ENCODE peak calls at places on chromosomes 1 and 21, in eight cellular contexts. V, S, G, X, C, Q, H and E are unnamed samples.

GRCh38 chr1:44496541-44497171 is 91.6 kb downstream of the RNF220 start:
- DNase-seq in V (no peak), S (no peak), G (peak), X (no peak), C (no peak), Q (no peak), H (no peak), E (no peak)

GRCh38 chr21:37742532-37742931 is 173.7 kb downstream of the KCNJ6 start:
- DNase-seq in V (no peak), S (no peak), G (no peak), X (no peak), C (no peak), Q (no peak), H (no peak), E (no peak)

GRCh38 chr1:59880735-59881134 is 45.8 kb downstream of the CYP2J2 start:
- DNase-seq in V (no peak), S (no peak), G (no peak), X (no peak), C (no peak), Q (peak), H (no peak), E (no peak)

GRCh38 chr1:187306671-187307415 is 478.1 kb downstream of the PLA2G4A start:
- DNase-seq in V (no peak), S (no peak), G (no peak), X (no peak), C (no peak), Q (no peak), H (no peak), E (no peak)

GRCh38 chr1:9201421-9202239 is 32.9 kb upstream of the H6PD start:
- DNase-seq in V (peak), S (no peak), G (no peak), X (no peak), C (peak), Q (peak), H (no peak), E (no peak)

GRCh38 chr1:165543651-165544452 is at the start of gene LRRC52:
- DNase-seq in V (no peak), S (no peak), G (peak), X (peak), C (no peak), Q (no peak), H (no peak), E (peak)

GRCh38 chr1:227886993-227887696 is 60.6 kb downstream of the WNT9A start:
- DNase-seq in V (no peak), S (no peak), G (peak), X (peak), C (peak), Q (peak), H (no peak), E (no peak)

GRCh38 chr1:3013371-3014038 is 7.8 kb upstream of the ACTRT2 start:
- DNase-seq in V (no peak), S (no peak), G (no peak), X (no peak), C (no peak), Q (no peak), H (no peak), E (no peak)

GRCh38 chr1:117271129-117271528 is 60.4 kb upstream of the VTCN1 start:
- DNase-seq in V (no peak), S (no peak), G (no peak), X (peak), C (no peak), Q (no peak), H (no peak), E (no peak)

GRCh38 chr1:199742547-199742946 is 285.0 kb upstream of the NR5A2 start:
- DNase-seq in V (no peak), S (peak), G (no peak), X (no peak), C (no peak), Q (peak), H (peak), E (peak)

DNA sequence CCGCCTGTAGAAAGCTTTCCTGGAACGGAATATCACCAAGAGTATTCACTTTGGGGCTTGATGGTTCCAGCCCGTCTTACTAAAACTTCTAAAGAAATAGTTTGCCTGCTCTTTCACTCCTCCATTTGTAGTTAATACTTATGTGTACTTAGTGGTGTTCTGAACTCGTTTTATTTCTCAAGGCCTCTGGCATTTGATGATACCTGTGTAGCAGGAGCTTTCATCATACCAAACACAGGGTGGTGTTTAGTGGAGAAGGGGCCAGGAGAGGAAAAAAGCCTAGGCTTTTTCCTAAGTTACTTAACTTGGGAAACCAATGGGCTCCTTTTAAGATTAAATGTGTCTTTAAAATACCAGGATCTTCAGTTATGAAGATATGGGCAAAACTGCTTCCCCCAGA is 74.3 kb downstream of the RPS6KA1 start:
- DNase-seq in V (no peak), S (no peak), G (no peak), X (no peak), C (no peak), Q (no peak), H (no peak), E (no peak)
- H3K27ac ChIP-seq in V (no peak), S (no peak), G (no peak), X (peak), C (no peak), Q (no peak), H (no peak), E (no peak)

DNA sequence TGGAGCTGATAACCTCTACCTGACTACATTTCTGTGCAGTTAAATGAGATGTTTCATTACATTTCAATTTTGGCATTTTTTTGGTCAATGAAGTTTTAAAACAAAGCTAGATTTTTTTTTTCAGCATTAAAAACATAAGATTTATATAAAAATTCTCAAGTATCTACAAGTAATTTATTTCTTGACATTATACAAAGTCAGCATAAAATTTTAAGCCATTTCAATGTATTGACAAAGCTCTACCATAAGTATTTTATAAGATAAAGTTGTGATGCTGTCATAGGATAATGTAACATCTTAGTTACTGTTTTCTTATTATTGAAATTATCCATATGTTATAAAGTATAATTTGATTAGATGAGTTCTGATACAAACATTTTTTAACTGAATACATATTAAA is 351.6 kb downstream of the PTBP2 start:
- DNase-seq in V (no peak), S (no peak), G (no peak), X (no peak), C (no peak), Q (no peak), H (no peak), E (no peak)
- H3K4me3 ChIP-seq in V (no peak), S (no peak), G (no peak), X (no peak), C (no peak), Q (no peak), H (no peak), E (no peak)

GRCh38 chr1:208118306-208118705 is 125.9 kb downstream of the PLXNA2 start:
- DNase-seq in V (no peak), S (no peak), G (no peak), X (no peak), C (no peak), Q (no peak), H (no peak), E (no peak)

GRCh38 chr1:208119225-208119606 is 125.0 kb downstream of the PLXNA2 start:
- DNase-seq in V (no peak), S (no peak), G (no peak), X (no peak), C (no peak), Q (no peak), H (no peak), E (no peak)

GRCh38 chr1:208115924-208116614 is 128.1 kb downstream of the PLXNA2 start:
- DNase-seq in V (no peak), S (no peak), G (no peak), X (no peak), C (no peak), Q (no peak), H (no peak), E (no peak)

GRCh38 chr1:208117410-208117809 is 126.8 kb downstream of the PLXNA2 start:
- DNase-seq in V (no peak), S (no peak), G (no peak), X (no peak), C (no peak), Q (no peak), H (no peak), E (no peak)

DNA sequence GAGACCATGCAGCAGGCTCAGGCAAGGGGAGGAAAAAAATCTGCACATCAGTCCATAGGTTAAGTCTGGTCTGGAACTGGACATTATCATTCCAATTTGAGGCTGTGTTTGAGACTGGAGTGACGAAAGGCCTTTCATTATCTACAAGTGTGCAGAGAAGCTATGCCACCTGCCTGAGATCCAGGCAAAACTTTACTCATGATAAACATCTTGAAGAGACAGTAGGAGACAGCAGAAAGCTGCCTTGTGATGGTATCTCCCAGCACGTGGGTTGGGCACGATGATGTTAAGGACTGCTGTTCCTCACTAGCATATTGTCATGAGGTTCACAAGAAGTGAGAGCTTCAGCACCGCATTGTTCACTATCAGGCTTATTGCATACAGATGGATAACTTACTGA is 126.4 kb downstream of the PLXNA2 start:
- DNase-seq in V (no peak), S (no peak), G (no peak), X (no peak), C (no peak), Q (no peak), H (no peak), E (no peak)
- TF ChIP-seq CTCF in V (no peak), S (no peak), G (no peak), X (no peak), C (no peak), Q (no peak), H (no peak), E (no peak)

GRCh38 chr1:1356166-1356795 is 2.1 kb downstream of the MXRA8 start:
- DNase-seq in V (no peak), S (no peak), G (no peak), X (no peak), C (no peak), Q (no peak), H (no peak), E (no peak)
- H3K27ac ChIP-seq in V (no peak), S (no peak), G (peak), X (peak), C (peak), Q (no peak), H (no peak), E (no peak)

GRCh38 chr1:39107891-39108290 is 81.7 kb downstream of the NDUFS5 start:
- DNase-seq in V (no peak), S (no peak), G (no peak), X (no peak), C (no peak), Q (peak), H (no peak), E (no peak)

GRCh38 chr1:39104158-39105060 is 78.3 kb downstream of the NDUFS5 start:
- DNase-seq in V (no peak), S (peak), G (peak), X (no peak), C (peak), Q (peak), H (no peak), E (peak)

GRCh38 chr1:39106949-39107740 is 81.0 kb downstream of the NDUFS5 start:
- DNase-seq in V (no peak), S (no peak), G (no peak), X (no peak), C (no peak), Q (peak), H (no peak), E (no peak)

GRCh38 chr1:39105061-39105840 is 79.1 kb downstream of the NDUFS5 start:
- DNase-seq in V (no peak), S (peak), G (peak), X (no peak), C (peak), Q (peak), H (no peak), E (peak)

DNA sequence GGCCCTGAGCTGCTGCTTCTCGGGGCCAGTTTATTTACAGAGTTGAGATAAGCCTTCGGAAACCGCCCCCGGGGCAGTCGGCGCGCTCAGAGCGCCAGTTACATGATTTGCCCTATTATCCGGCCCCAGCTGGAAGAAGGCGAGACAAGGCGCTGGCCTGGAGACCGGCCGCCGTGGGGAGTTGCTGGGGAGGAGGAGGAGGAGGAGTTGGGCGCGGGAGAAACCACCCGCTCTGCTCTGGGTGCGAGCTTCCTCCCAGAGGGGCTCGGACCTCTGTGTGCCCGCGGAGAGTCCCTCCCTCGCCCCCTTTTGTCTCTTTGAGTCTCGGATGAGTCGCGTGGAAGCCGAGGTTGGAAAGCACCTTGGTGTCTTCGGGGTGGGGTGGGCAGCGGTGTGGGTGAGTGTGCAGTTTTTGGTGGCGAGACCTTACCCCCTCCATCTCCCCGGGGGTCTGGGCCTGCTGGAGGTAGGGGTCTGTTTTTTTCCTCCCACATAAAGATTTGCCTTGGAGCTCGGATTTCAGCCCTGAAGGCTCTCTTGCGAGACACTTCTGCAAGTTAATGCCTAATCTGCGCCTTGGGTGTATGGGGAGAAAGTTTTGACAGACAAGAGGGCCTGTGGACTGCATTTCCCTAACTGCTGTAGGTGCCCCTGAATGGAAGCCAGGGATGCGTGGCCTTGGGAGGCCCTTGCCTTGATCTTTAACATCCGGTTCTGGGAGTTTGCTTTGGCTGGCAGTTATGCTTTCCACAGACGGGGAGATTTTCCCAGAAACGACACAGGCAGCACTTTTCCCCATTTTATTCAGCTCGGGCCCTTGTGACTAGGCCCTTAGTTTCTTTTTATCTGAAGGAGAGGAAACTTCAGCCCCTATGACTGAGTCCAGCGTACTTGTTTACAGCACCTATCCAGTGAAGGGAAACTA is 80.0 kb downstream of the NDUFS5 start:
- DNase-seq in V (no peak), S (peak), G (peak), X (no peak), C (peak), Q (peak), H (no peak), E (peak)
- H3K4me3 ChIP-seq in V (peak), S (peak), G (peak), X (peak), C (peak), Q (peak), H (peak), E (peak)